ENCODE peak calls at places on chromosomes 2 and 18, in five cellular contexts. W is right lobe of liver, P is A549, K is left lung, H is uterus. F is an unnamed sample.

GRCh38 chr18:10131036-10131774 is 217.4 kb downstream of the VAPA start:
- DNase-seq in K (no peak), W (no peak), P (no peak), H (no peak), F (no peak)

GRCh38 chr2:29033172-29033571 is 41.2 kb downstream of the PCARE start:
- DNase-seq in K (no peak), W (no peak), H (no peak), P (peak; percentile 84), F (peak; percentile 10)

GRCh38 chr18:28109781-28110460 is 67.0 kb downstream of the CDH2 start:
- DNase-seq in K (no peak), W (no peak), H (no peak), P (no peak), F (no peak)

GRCh38 chr18:47120428-47120827 is 29.9 kb downstream of the HDHD2 start:
- DNase-seq in H (no peak), K (no peak), P (no peak), W (no peak), F (no peak)

GRCh38 chr2:107757223-107757622 is 69.5 kb upstream of the RGPD4 start:
- DNase-seq in P (no peak), W (no peak), K (no peak), H (no peak), F (no peak)

GRCh38 chr2:238502088-238502810 is 75.5 kb downstream of the ASB1 start:
- DNase-seq in P (no peak), K (no peak), H (no peak), W (peak; percentile 8), F (no peak)

GRCh38 chr2:10984418-10985130 is 72.8 kb downstream of the KCNF1 start:
- DNase-seq in H (no peak), P (no peak), K (peak; percentile 28), W (peak; percentile 23), F (no peak)

GRCh38 chr18:8657873-8658521 is 47.4 kb upstream of the MTCL1 start:
- DNase-seq in P (peak; percentile 38), H (no peak), K (no peak), W (no peak), F (no peak)

GRCh38 chr18:4096501-4096900 is 358.6 kb downstream of the DLGAP1 start:
- DNase-seq in P (peak; percentile 21), K (no peak), W (no peak), H (no peak), F (peak; percentile 4)

GRCh38 chr2:65064728-65065552 is 8.7 kb downstream of the CEP68 start:
- DNase-seq in H (peak; percentile 45), K (no peak), W (no peak), P (peak; percentile 85), F (no peak)

GRCh38 chr2:138512672-138513071 is 11.1 kb downstream of the SPOPL start:
- DNase-seq in H (no peak), W (no peak), P (peak; percentile 26), K (no peak), F (no peak)

GRCh38 chr2:122221665-122222064 is 466.2 kb downstream of the TSN start:
- DNase-seq in H (no peak), K (no peak), W (no peak), P (no peak), F (no peak)

GRCh38 chr18:59621027-59621426 is 76.2 kb downstream of the CCBE1 start:
- DNase-seq in H (no peak), W (no peak), P (no peak), K (no peak), F (no peak)

GRCh38 chr18:22370414-22370813 is 47.3 kb downstream of the CTAGE1 start:
- DNase-seq in P (no peak), W (no peak), K (no peak), H (no peak), F (no peak)

GRCh38 chr2:14756981-14757657 is 124.6 kb downstream of the LRATD1 start:
- DNase-seq in K (no peak), P (peak; percentile 33), H (no peak), W (no peak), F (peak; percentile 93)

GRCh38 chr18:46174317-46175039 is 70.3 kb downstream of the HAUS1 start:
- DNase-seq in K (peak; percentile 85), P (no peak), W (peak; percentile 53), H (peak; percentile 17), F (no peak)

GRCh38 chr2:119259296-119259860 is 35.7 kb downstream of the STEAP3 start:
- DNase-seq in P (no peak), K (no peak), H (no peak), W (no peak), F (no peak)

GRCh38 chr2:150618215-150618905 is 130.9 kb upstream of the RND3 start:
- DNase-seq in H (no peak), K (no peak), P (no peak), W (no peak), F (no peak)

GRCh38 chr2:219851801-219852481 is 224.5 kb downstream of the SLC4A3 start:
- DNase-seq in W (no peak), P (no peak), H (peak; percentile 48), K (peak; percentile 57), F (no peak)

GRCh38 chr2:1707771-1708351 is 36.5 kb downstream of the PXDN start:
- DNase-seq in H (peak; percentile 62), K (no peak), W (peak; percentile 49), P (no peak), F (no peak)

GRCh38 chr18:45168883-45169585 is 446.2 kb upstream of the SLC14A2 start:
- DNase-seq in H (no peak), W (no peak), K (no peak), P (peak; percentile 9), F (no peak)

GRCh38 chr2:45368792-45369191 is 242.3 kb downstream of the SRBD1 start:
- DNase-seq in K (no peak), P (no peak), W (peak; percentile 54), H (no peak), F (no peak)

GRCh38 chr2:105796791-105797190 is 52.1 kb downstream of the NCK2 start:
- DNase-seq in H (no peak), W (no peak), K (no peak), P (no peak), F (no peak)

GRCh38 chr2:222655406-222655747 is 515 bp downstream of the FARSB start:
- DNase-seq in W (no peak), H (no peak), K (no peak), P (peak; percentile 19), F (no peak)

GRCh38 chr2:3692375-3692774 is 11.0 kb upstream of the DCDC2C start:
- DNase-seq in K (no peak), W (no peak), P (peak; percentile 49), H (no peak), F (peak; percentile 6)

GRCh38 chr18:10300739-10301138 is 153.7 kb upstream of the APCDD1 start:
- DNase-seq in H (no peak), K (no peak), P (no peak), W (no peak), F (no peak)

GRCh38 chr2:35228584-35228983 is 1127.0 kb upstream of the CRIM1 start:
- DNase-seq in H (no peak), P (no peak), W (no peak), K (no peak), F (no peak)

GRCh38 chr2:71691747-71692455 is 238.5 kb downstream of the DYSF start:
- DNase-seq in W (no peak), H (no peak), K (peak; percentile 72), P (no peak), F (no peak)

GRCh38 chr2:241762933-241763369 is 13.7 kb upstream of the GAL3ST2 start:
- DNase-seq in K (no peak), W (no peak), P (no peak), H (no peak), F (no peak)

GRCh38 chr2:241760301-241760771 is 16.3 kb upstream of the GAL3ST2 start:
- DNase-seq in P (no peak), K (no peak), W (no peak), H (no peak), F (no peak)

GRCh38 chr2:241764272-241765241 is 12.1 kb upstream of the GAL3ST2 start:
- DNase-seq in K (no peak), W (no peak), H (no peak), P (no peak), F (no peak)

GRCh38 chr2:241763551-241764271 is 12.9 kb upstream of the GAL3ST2 start:
- DNase-seq in P (no peak), K (no peak), W (no peak), H (no peak), F (no peak)

DNA sequence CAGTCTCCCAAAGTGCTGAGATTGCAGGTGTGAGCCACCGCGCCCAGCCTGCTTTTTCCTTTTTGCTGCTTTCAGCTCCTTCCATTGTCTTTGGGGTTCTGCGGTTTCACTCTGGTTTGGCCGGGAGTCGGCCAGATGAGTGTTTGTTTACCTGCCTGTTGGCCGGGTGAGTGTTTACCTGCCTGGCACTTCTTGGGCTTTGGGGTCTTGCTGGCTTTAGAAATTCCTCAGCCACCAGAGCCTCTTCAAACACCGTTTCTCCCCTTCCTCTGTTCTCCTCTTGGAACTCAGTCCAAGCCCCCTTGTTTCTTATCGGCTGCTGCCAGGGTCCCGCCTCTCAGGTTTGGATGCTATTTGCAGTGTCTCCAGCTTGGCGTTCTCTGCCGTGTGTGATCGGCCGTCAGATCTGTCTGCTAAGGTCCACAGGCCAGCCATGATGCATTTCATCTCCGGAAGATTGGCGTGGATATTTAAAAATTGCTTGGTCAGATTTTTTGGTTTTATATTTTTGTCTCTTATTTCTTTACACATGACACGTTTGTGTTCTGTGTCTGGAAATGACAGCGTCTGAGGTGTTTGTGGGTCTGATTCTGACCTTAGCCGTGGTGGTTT is 14.2 kb upstream of the GAL3ST2 start:
- DNase-seq in W (no peak), P (no peak), H (no peak), K (no peak), F (no peak)
- H3K4me3 ChIP-seq in W (no peak overlapping the region), P (no peak overlapping the region), H (no peak overlapping the region), K (no peak overlapping the region), F (no peak overlapping the region)

GRCh38 chr2:174593574-174594203 is 3.9 kb downstream of the WIPF1 start:
- DNase-seq in H (no peak), W (no peak), P (no peak), K (no peak), F (no peak)

GRCh38 chr2:174593041-174593440 is 4.6 kb downstream of the WIPF1 start:
- DNase-seq in H (no peak), W (no peak), K (no peak), P (no peak), F (no peak)

GRCh38 chr2:174595415-174595814 is 2.2 kb downstream of the WIPF1 start:
- DNase-seq in K (no peak), H (no peak), W (no peak), P (no peak), F (no peak)

GRCh38 chr2:174595904-174596397 is 1.7 kb downstream of the WIPF1 start:
- DNase-seq in W (no peak), P (no peak), H (no peak), K (no peak), F (no peak)

GRCh38 chr2:174594451-174594850 is 3.2 kb downstream of the WIPF1 start:
- DNase-seq in H (no peak), K (no peak), P (no peak), W (no peak), F (no peak)
- H3K4me3 ChIP-seq in H (no peak overlapping the region), K (peak overlapping the region; percentile 40), P (no peak overlapping the region), W (no peak overlapping the region), F (no peak overlapping the region)

DNA sequence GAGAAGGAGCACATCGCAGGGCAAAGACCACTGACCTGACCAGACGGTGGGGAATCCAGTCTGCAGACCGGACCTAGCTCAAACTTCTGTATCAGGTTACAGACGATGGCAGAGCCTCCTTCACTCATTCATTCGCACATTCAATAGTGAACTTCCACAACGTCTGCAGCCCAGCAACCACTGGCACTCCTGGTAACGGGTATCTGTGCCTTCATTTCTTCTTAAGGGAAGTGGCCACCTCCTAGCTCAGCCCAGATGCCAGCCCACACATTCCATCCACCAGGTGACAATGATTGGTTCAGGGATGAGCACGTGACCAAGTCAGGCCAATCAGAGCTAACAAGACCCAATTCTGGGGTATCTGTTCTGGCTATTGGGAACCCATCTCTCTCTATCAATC is 15.9 kb upstream of the ARMC9 start:
- DNase-seq in H (no peak), P (peak; percentile 35), W (no peak), K (no peak), F (no peak)
- H3K4me3 ChIP-seq in H (no peak overlapping the region), P (no peak overlapping the region), W (no peak overlapping the region), K (no peak overlapping the region), F (no peak overlapping the region)

GRCh38 chr18:77101410-77102245 is 31.0 kb downstream of the MBP start:
- DNase-seq in K (peak; percentile 85), W (no peak), H (peak; percentile 86), P (peak; percentile 90), F (peak; percentile 92)
- H3K4me3 ChIP-seq in K (no peak overlapping the region), W (no peak overlapping the region), H (no peak overlapping the region), P (peak overlapping the region; percentile 19), F (peak overlapping the region; percentile 32)